ENCODE peak calls at places on chromosomes 6 and 20, in six cellular contexts. B is NCI-H1105 treated with DMSO at 0.1 percent for 48 hours; G is H4; A is stimulated activated naive B cell treated with anti-CD40 and anti-IgM and Interleukin-4, amounts not matched to agents 10 μg/mL and 1 μg/mL and 100 μg/mL, for 72 hours; I is DMS153; K is sciatic nerve. H is an unnamed sample.

GRCh38 chr6:135334169-135334568 is 153.1 kb downstream of the MYB start:
- DNase-seq in B (no peak), G (peak), A (no peak), I (peak), K (no peak), H (no peak)

GRCh38 chr6:150320450-150320849 is 48.4 kb upstream of the IYD start:
- DNase-seq in B (no peak), G (no peak), A (no peak), I (no peak), K (peak), H (no peak)

GRCh38 chr20:15310361-15310760 is 972.9 kb upstream of the FLRT3 start:
- DNase-seq in B (no peak), G (peak), A (no peak), I (no peak), K (no peak), H (no peak)

GRCh38 chr6:3205913-3206312 is 21.5 kb downstream of the TUBB2B start:
- DNase-seq in B (no peak), G (peak), A (no peak), I (no peak), K (no peak), H (no peak)

GRCh38 chr20:1898496-1899168 is 3.4 kb downstream of the SIRPA start:
- DNase-seq in B (no peak), G (no peak), A (no peak), I (no peak), K (no peak), H (no peak)

GRCh38 chr20:31663838-31664695 is 26.4 kb downstream of the COX4I2 start:
- DNase-seq in B (peak), G (no peak), A (no peak), I (peak), K (no peak), H (peak)

GRCh38 chr6:125867483-125867935 is 76.7 kb downstream of the NCOA7 start:
- DNase-seq in B (peak), G (peak), A (no peak), I (peak), K (no peak), H (peak)

GRCh38 chr20:40080059-40080652 is 608.9 kb downstream of the MAFB start:
- DNase-seq in B (no peak), G (no peak), A (no peak), I (no peak), K (no peak), H (no peak)

H was measured in upper lobe of right lung.